ENCODE peak calls at places on chromosomes 2 and 18, in four cellular contexts. H is fibroblast of mammary gland, L is fibroblast of villous mesenchyme, J is A549. A is an unnamed sample.

GRCh38 chr2:205689837-205690236 is 7.5 kb downstream of the NRP2 start:
- DNase-seq in H (no peak), J (no peak), L (no peak), A (no peak)

GRCh38 chr18:57697434-57697833 is 75.8 kb upstream of the NARS1 start:
- DNase-seq in J (no peak), L (no peak), H (no peak), A (no peak)

GRCh38 chr2:218860950-218861381 is 1.4 kb downstream of the WNT6 start:
- DNase-seq in L (peak; percentile 70), H (peak; percentile 34), J (no peak), A (peak; percentile 60)

GRCh38 chr2:164831887-164832286 is 9.7 kb downstream of the COBLL1 start:
- DNase-seq in J (no peak), H (no peak), L (no peak), A (no peak)

GRCh38 chr2:156242874-156243273 is 89.6 kb downstream of the NR4A2 start:
- DNase-seq in H (no peak), L (no peak), J (no peak), A (no peak)

GRCh38 chr2:202064206-202064880 is 8.7 kb upstream of the KIAA2012 start:
- DNase-seq in L (peak; percentile 59), H (peak; percentile 96), J (no peak), A (peak; percentile 82)

GRCh38 chr18:45806226-45806625 is 19.2 kb upstream of the SIGLEC15 start:
- DNase-seq in L (peak; percentile 84), J (no peak), H (peak; percentile 81), A (peak; percentile 75)

GRCh38 chr18:33579147-33579867 is 1.3 kb downstream of the ASXL3 start:
- DNase-seq in H (no peak), L (no peak), J (no peak), A (no peak)

GRCh38 chr2:234459401-234460009 is 37.4 kb downstream of the ARL4C start:
- DNase-seq in J (no peak), H (no peak), L (no peak), A (no peak)

GRCh38 chr2:201118121-201118956 is 2.4 kb downstream of the CFLAR start:
- DNase-seq in J (peak; percentile 66), H (peak; percentile 74), L (peak; percentile 92), A (peak; percentile 86)

GRCh38 chr2:64644240-64645013 is 9.3 kb downstream of the SERTAD2 start:
- DNase-seq in H (peak; percentile 68), J (peak; percentile 91), L (peak; percentile 86), A (peak; percentile 88)

GRCh38 chr2:102112271-102112670 is 30.3 kb upstream of the IL1R1 start:
- DNase-seq in J (no peak), H (no peak), L (no peak), A (no peak)
- H3K4me3 ChIP-seq in J (no peak overlapping the region), H (no peak overlapping the region), L (no peak overlapping the region), A (no peak overlapping the region)

GRCh38 chr2:133948610-133949290 is 305.1 kb upstream of the MGAT5 start:
- DNase-seq in J (no peak), L (no peak), H (no peak), A (no peak)
- TF ChIP-seq CTCF in J (no peak), L (no peak), H (no peak), A (no peak)

GRCh38 chr2:39517622-39518021 is 80.5 kb upstream of the MAP4K3 start:
- DNase-seq in L (no peak), J (no peak), H (no peak), A (no peak)

GRCh38 chr2:39516347-39517101 is 79.4 kb upstream of the MAP4K3 start:
- DNase-seq in L (peak; percentile 76), H (peak; percentile 71), J (no peak), A (peak; percentile 89)

GRCh38 chr2:39515273-39515896 is 78.3 kb upstream of the MAP4K3 start:
- DNase-seq in H (no peak), J (no peak), L (no peak), A (no peak)

GRCh38 chr2:39515897-39516346 is 78.8 kb upstream of the MAP4K3 start:
- DNase-seq in J (no peak), L (no peak), H (no peak), A (no peak)

GRCh38 chr2:39517102-39517436 is 80.0 kb upstream of the MAP4K3 start:
- DNase-seq in L (no peak), H (no peak), J (no peak), A (no peak)
- H3K4me3 ChIP-seq in L (no peak overlapping the region), H (no peak overlapping the region), J (no peak overlapping the region), A (peak overlapping the region; percentile 2)

GRCh38 chr18:74652392-74652988 is 54.8 kb downstream of the ZNF407 start:
- DNase-seq in J (peak; percentile 19), H (peak; percentile 64), L (peak; percentile 62), A (peak; percentile 77)
- TF ChIP-seq CTCF in J (peak; percentile 48), H (peak; percentile 52), L (peak; percentile 57), A (peak; percentile 57)

GRCh38 chr2:174633621-174633927 is 36.0 kb upstream of the WIPF1 start:
- DNase-seq in H (peak; percentile 38), J (no peak), L (peak; percentile 44), A (no peak)
- H3K4me3 ChIP-seq in H (no peak overlapping the region), J (no peak overlapping the region), L (no peak overlapping the region), A (no peak overlapping the region)

A was measured in fibroblast of pulmonary artery.